ENCODE peak calls at places on chromosomes 5 and 9, in four cellular contexts. O is CD8-positive, alpha-beta T cell; W is mammary epithelial cell; C is A549. J is an unnamed sample.

GRCh38 chr5:145863005-145863404 is 9.8 kb downstream of the GRXCR2 start:
- DNase-seq in O (no peak), W (no peak), C (no peak), J (no peak)

GRCh38 chr5:1492757-1493156 is 31.0 kb downstream of the LPCAT1 start:
- DNase-seq in O (no peak), W (no peak), C (no peak), J (no peak)

GRCh38 chr5:151480859-151481258 is 33.5 kb downstream of the SLC36A1 start:
- DNase-seq in O (no peak), W (peak), C (no peak), J (no peak)

GRCh38 chr5:151614565-151614964 is 23.4 kb upstream of the FAT2 start:
- DNase-seq in O (no peak), W (peak), C (no peak), J (no peak)

GRCh38 chr9:99269429-99269828 is 47.3 kb downstream of the SEC61B start:
- DNase-seq in O (no peak), W (no peak), C (no peak), J (no peak)

GRCh38 chr5:154829181-154829588 is 21.2 kb downstream of the FAXDC2 start:
- DNase-seq in O (no peak), W (no peak), C (no peak), J (no peak)

GRCh38 chr9:36676823-36677521 is 104.3 kb downstream of the MELK start:
- DNase-seq in O (no peak), W (no peak), C (no peak), J (no peak)

GRCh38 chr5:148474025-148474511 is 90.3 kb downstream of the FBXO38 start:
- DNase-seq in O (no peak), W (no peak), C (no peak), J (no peak)

GRCh38 chr5:158056426-158056825 is 197.5 kb upstream of the CLINT1 start:
- DNase-seq in O (no peak), W (peak), C (no peak), J (no peak)

GRCh38 chr5:83253731-83254130 is 176.4 kb downstream of the XRCC4 start:
- DNase-seq in O (no peak), W (no peak), C (no peak), J (no peak)

GRCh38 chr5:57676228-57677098 is 193.9 kb upstream of the ACTBL2 start:
- DNase-seq in O (no peak), W (no peak), C (no peak), J (no peak)

GRCh38 chr9:88511906-88512305 is 23.1 kb upstream of the NXNL2 start:
- DNase-seq in O (no peak), W (no peak), C (no peak), J (no peak)

GRCh38 chr5:121758640-121759039 is 93.0 kb upstream of the FTMT start:
- DNase-seq in O (no peak), W (no peak), C (no peak), J (no peak)

DNA sequence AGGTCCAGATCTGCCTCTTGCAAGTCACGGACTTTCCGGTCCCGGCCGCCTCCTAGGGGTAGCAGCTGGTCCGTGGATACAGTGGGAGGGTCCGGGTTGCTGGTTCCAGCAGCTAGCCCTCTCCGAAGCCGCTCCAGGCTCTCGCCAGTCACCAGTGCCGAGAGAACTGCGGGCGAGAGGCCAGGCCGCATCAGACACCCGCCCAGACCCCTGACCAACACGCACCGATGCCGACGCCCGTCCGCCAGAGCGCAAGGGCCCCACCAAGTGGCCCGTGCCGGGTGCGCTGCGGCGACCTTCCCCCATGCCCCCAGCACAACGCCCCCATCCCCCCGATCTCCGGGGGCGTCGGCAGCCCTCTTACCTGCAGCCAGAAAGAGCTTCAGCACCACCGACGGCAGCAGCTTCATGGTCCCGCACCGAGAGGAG is 470 bp downstream of the HBEGF start:
- DNase-seq in O (no peak), W (peak), C (peak), J (no peak)
- TF ChIP-seq CTCF in O (no peak), W (peak), C (peak), J (peak)

DNA sequence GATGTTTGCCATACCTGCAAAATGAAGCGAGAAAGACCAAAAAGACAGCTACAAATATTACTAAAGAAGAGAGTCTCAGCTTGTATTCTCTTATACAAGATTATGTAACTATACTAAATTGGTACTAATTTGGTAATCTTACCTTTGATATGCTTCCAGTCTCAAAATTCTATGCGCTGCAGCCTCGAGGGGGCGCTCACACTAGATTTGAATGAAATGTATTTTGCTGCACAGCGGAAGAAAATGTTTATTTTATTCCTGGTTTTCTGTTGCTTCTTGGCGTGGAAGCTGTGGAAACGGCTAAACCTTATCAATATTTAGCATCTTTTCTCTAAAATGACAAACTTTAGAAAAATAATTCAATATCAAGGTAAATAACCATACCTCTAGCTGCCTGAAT is 267.0 kb upstream of the NUDT12 start:
- DNase-seq in O (no peak), W (no peak), C (peak), J (no peak)
- TF ChIP-seq CTCF in O (no peak), W (peak), C (peak), J (peak)

GRCh38 chr9:72232778-72233177 is 83.5 kb downstream of the GDA start:
- DNase-seq in O (no peak), W (no peak), C (no peak), J (no peak)
- TF ChIP-seq CTCF in O (no peak), W (no peak), C (no peak), J (no peak)

GRCh38 chr9:138061631-138062030 is 184.0 kb downstream of the CACNA1B start:
- DNase-seq in O (no peak), W (no peak), C (no peak), J (no peak)
- TF ChIP-seq CTCF in O (no peak), W (no peak), C (no peak), J (no peak)

GRCh38 chr5:96663608-96664007 is 1.4 kb downstream of the CAST start:
- DNase-seq in O (no peak), W (no peak), C (no peak), J (peak)

GRCh38 chr5:96664669-96665068 is 2.5 kb downstream of the CAST start:
- DNase-seq in O (no peak), W (no peak), C (no peak), J (no peak)

GRCh38 chr5:96662725-96663513 is 743 bp downstream of the CAST start:
- DNase-seq in O (peak), W (peak), C (peak), J (peak)

GRCh38 chr5:96661101-96661840 is 905 bp upstream of the CAST start:
- DNase-seq in O (peak), W (peak), C (peak), J (no peak)

GRCh38 chr5:96661841-96662724 is at the start of gene CAST:
- DNase-seq in O (peak), W (peak), C (peak), J (peak)
- TF ChIP-seq CTCF in O (no peak), W (no peak), C (no peak), J (no peak)

DNA sequence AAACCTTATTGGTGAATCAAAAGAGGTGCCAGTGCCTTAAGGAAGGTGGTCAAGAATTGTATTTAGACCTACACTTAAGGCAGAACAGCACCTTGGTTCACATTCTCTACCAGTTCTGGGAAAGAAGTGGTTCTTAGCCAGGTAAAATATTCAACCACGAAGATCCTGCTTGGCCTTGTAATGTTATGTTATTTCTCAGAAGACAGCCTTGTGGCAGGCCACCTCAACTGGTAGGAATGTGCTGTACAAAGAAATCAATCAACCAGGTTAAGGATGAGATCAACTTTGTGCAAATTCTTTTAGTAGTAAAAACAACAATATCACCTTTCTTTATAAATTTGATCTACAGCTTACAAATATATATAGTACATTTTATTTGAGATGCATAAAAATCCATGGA is 246.8 kb downstream of the ARRDC3 start:
- DNase-seq in O (no peak), W (peak), C (peak), J (no peak)
- TF ChIP-seq CTCF in O (no peak), W (peak), C (no peak), J (no peak)

GRCh38 chr5:132753135-132753987 is 6.1 kb downstream of the CCNI2 start:
- DNase-seq in O (no peak), W (peak), C (peak), J (no peak)

GRCh38 chr5:132754111-132754510 is 6.9 kb downstream of the CCNI2 start:
- DNase-seq in O (no peak), W (no peak), C (no peak), J (no peak)

GRCh38 chr5:132752581-132753125 is 5.4 kb downstream of the CCNI2 start:
- DNase-seq in O (no peak), W (no peak), C (no peak), J (no peak)

GRCh38 chr5:132756542-132756941 is 9.3 kb downstream of the CCNI2 start:
- DNase-seq in O (no peak), W (no peak), C (no peak), J (no peak)

GRCh38 chr5:132754947-132755346 is 7.7 kb downstream of the CCNI2 start:
- DNase-seq in O (no peak), W (no peak), C (peak), J (no peak)
- TF ChIP-seq CTCF in O (no peak), W (peak), C (peak), J (peak)

DNA sequence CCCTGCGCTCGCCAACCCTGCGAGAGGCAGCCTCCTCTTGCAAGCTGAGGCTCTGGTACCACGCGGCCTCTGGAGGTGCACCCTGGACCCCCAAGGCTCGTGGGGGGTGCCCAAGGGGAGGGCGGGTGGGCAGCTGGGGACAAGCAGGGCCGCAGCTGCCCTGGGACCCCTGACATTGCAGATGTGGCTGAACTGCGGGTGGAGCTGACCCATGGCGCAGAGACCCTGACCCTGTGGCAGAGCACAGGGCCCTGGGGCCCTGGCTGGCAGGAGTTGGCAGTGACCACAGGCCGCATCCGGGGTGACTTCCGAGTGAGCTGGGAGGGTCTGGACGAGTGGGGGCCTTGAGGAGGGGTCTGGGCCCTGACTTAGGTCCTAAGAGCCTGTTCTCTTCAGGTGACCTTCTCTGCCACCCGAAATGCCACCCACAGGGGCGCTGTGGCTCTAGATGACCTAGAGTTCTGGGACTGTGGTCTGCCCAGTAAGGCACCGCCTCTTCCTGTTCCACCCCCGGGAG is 1.5 kb downstream of the MAMDC4 start:
- DNase-seq in O (no peak), W (no peak), C (no peak), J (no peak)
- TF ChIP-seq CTCF in O (no peak), W (no peak), C (no peak), J (no peak)

GRCh38 chr5:92907914-92908606 is 673.0 kb downstream of the NR2F1-AS1 start:
- DNase-seq in O (no peak), W (no peak), C (no peak), J (peak)
- TF ChIP-seq CTCF in O (no peak), W (no peak), C (no peak), J (no peak)

GRCh38 chr9:134170525-134171315 is 6.4 kb upstream of the RNU6ATAC start:
- DNase-seq in O (no peak), W (no peak), C (no peak), J (no peak)

GRCh38 chr9:134169166-134169565 is 4.8 kb upstream of the RNU6ATAC start:
- DNase-seq in O (no peak), W (no peak), C (no peak), J (no peak)

GRCh38 chr9:134167530-134167931 is 3.2 kb upstream of the RNU6ATAC start:
- DNase-seq in O (no peak), W (no peak), C (peak), J (no peak)

GRCh38 chr9:134169724-134170401 is 5.5 kb upstream of the RNU6ATAC start:
- DNase-seq in O (no peak), W (no peak), C (no peak), J (no peak)

GRCh38 chr9:134168731-134169130 is 4.4 kb upstream of the RNU6ATAC start:
- DNase-seq in O (no peak), W (no peak), C (peak), J (no peak)
- TF ChIP-seq CTCF in O (no peak), W (no peak), C (no peak), J (no peak)